ENCODE peak calls at places on chromosomes 2 and 18, in five cellular contexts. A is germinal center, V is NCI-H1105 treated with DMSO at 0.1 percent for 48 hours, I is T-helper 9 cell, F is omental fat pad. R is an unnamed sample.

GRCh38 chr18:25189391-25190185 is 162.4 kb downstream of the ZNF521 start:
- DNase-seq in A (no peak), V (no peak), I (no peak), F (no peak), R (no peak)

GRCh38 chr18:58156516-58156915 is 112.5 kb downstream of the NEDD4L start:
- DNase-seq in A (no peak), V (no peak), I (no peak), F (no peak), R (no peak)

GRCh38 chr18:69557246-69557781 is 156.6 kb downstream of the DOK6 start:
- DNase-seq in A (no peak), V (peak; percentile 71), I (no peak), F (no peak), R (no peak)

GRCh38 chr18:907880-908512 is 3.3 kb downstream of the ADCYAP1 start:
- DNase-seq in A (no peak), V (peak; percentile 21), I (no peak), F (no peak), R (no peak)

GRCh38 chr2:221402072-221402471 is 170.0 kb downstream of the EPHA4 start:
- DNase-seq in A (no peak), V (no peak), I (no peak), F (no peak), R (no peak)

GRCh38 chr18:21303445-21303844 is 61.4 kb downstream of the GREB1L start:
- DNase-seq in A (no peak), V (no peak), I (no peak), F (no peak), R (no peak)

GRCh38 chr2:28589746-28590463 is 94.0 kb downstream of the PLB1 start:
- DNase-seq in A (no peak), V (no peak), I (no peak), F (no peak), R (peak; percentile 8)

GRCh38 chr18:58004317-58004716 is 39.7 kb upstream of the NEDD4L start:
- DNase-seq in A (no peak), V (no peak), I (no peak), F (no peak), R (no peak)

GRCh38 chr2:120773186-120773800 is 37.6 kb downstream of the GLI2 start:
- DNase-seq in A (no peak), V (no peak), I (no peak), F (no peak), R (no peak)

GRCh38 chr18:74724186-74724585 is 126.5 kb downstream of the ZNF407 start:
- DNase-seq in A (no peak), V (no peak), I (no peak), F (no peak), R (no peak)

GRCh38 chr2:152031747-152032146 is 67.1 kb downstream of the CACNB4 start:
- DNase-seq in A (no peak), V (no peak), I (no peak), F (no peak), R (no peak)

GRCh38 chr2:118166242-118166641 is 78.0 kb downstream of the INSIG2 start:
- DNase-seq in A (no peak), V (no peak), I (no peak), F (no peak), R (no peak)

GRCh38 chr2:142603761-142604160 is 273.7 kb upstream of the KYNU start:
- DNase-seq in A (no peak), V (peak; percentile 27), I (no peak), F (no peak), R (no peak)

GRCh38 chr2:5937865-5938565 is 245.8 kb downstream of the SOX11 start:
- DNase-seq in A (no peak), V (no peak), I (no peak), F (no peak), R (no peak)

GRCh38 chr2:8927510-8928456 is 75.7 kb downstream of the MBOAT2 start:
- DNase-seq in A (no peak), V (no peak), I (no peak), F (no peak), R (no peak)

GRCh38 chr2:49154140-49154539 is at the start of gene FSHR:
- DNase-seq in A (no peak), V (no peak), I (no peak), F (no peak), R (no peak)

GRCh38 chr18:44679912-44680270 is 797 bp upstream of the SETBP1 start:
- DNase-seq in A (peak; percentile 58), V (peak; percentile 64), I (peak; percentile 1), F (no peak), R (peak; percentile 70)

GRCh38 chr2:203988540-203989264 is 52.1 kb downstream of the ICOS start:
- DNase-seq in A (no peak), V (no peak), I (no peak), F (no peak), R (no peak)

GRCh38 chr2:56009758-56010534 is 86.4 kb upstream of the EFEMP1 start:
- DNase-seq in A (no peak), V (peak; percentile 62), I (no peak), F (no peak), R (no peak)

GRCh38 chr2:18271370-18272147 is 288.9 kb downstream of the RDH14 start:
- DNase-seq in A (no peak), V (no peak), I (no peak), F (no peak), R (no peak)

GRCh38 chr2:74481961-74482800 is 617 bp downstream of the CCDC142 start:
- DNase-seq in A (peak; percentile 63), V (peak; percentile 53), I (no peak), F (no peak), R (no peak)

GRCh38 chr18:9914584-9915290 is 921 bp downstream of the VAPA start:
- DNase-seq in A (peak; percentile 45), V (peak; percentile 35), I (peak; percentile 73), F (peak; percentile 75), R (peak; percentile 91)

GRCh38 chr18:35861367-35862114 is 110.9 kb upstream of the RMP24 start:
- DNase-seq in A (no peak), V (no peak), I (no peak), F (no peak), R (no peak)

GRCh38 chr18:56096861-56097260 is 508.9 kb upstream of the TCF4 start:
- DNase-seq in A (no peak), V (peak; percentile 93), I (no peak), F (no peak), R (no peak)

GRCh38 chr2:169945515-169945914 is 118.3 kb downstream of the UBR3 start:
- DNase-seq in A (no peak), V (no peak), I (no peak), F (no peak), R (no peak)

GRCh38 chr18:51666717-51667320 is 469.3 kb upstream of the MEX3C start:
- DNase-seq in A (no peak), V (peak; percentile 77), I (no peak), F (no peak), R (peak; percentile 25)

GRCh38 chr2:185676316-185676715 is 62.3 kb upstream of the FSIP2 start:
- DNase-seq in A (no peak), V (no peak), I (no peak), F (no peak), R (no peak)

GRCh38 chr18:4438938-4439337 is 16.2 kb downstream of the DLGAP1 start:
- DNase-seq in A (no peak), V (no peak), I (no peak), F (no peak), R (no peak)

R was measured in adrenal gland.